ENCODE peak calls at places on chromosomes 6 and 20, in nine cellular contexts. R is K562, N is lower lobe of right lung, G is neural crest cell, E is left lung, B is dorsolateral prefrontal cortex, I is cardiac fibroblast, C is WTC11, M is GM20000. L is an unnamed sample.

GRCh38 chr6:119463081-119463626 is 113.6 kb upstream of the MAN1A1 start:
- DNase-seq in G (no peak), I (no peak), R (no peak), B (no peak), E (no peak), N (no peak), C (no peak), M (peak; percentile 41), L (no peak)

GRCh38 chr20:59149678-59150504 is 13.7 kb upstream of the ZNF831 start:
- DNase-seq in G (no peak), B (no peak), N (no peak), C (no peak), E (no peak), I (no peak), R (no peak), M (no peak), L (peak; percentile 37)

GRCh38 chr20:10674684-10675455 is 1.1 kb upstream of the JAG1 start:
- DNase-seq in E (peak; percentile 94), G (peak; percentile 80), M (peak; percentile 87), R (peak; percentile 55), B (peak; percentile 65), I (peak; percentile 79), N (peak; percentile 90), C (peak; percentile 90), L (peak; percentile 87)

GRCh38 chr6:161088676-161089328 is 97.2 kb downstream of the MAP3K4 start:
- DNase-seq in I (no peak), C (no peak), N (no peak), M (no peak), R (no peak), G (no peak), B (no peak), E (no peak), L (peak; percentile 12)

GRCh38 chr20:50292324-50293243 is 102.0 kb downstream of the CEBPB start:
- DNase-seq in E (peak; percentile 95), R (peak; percentile 97), N (peak; percentile 93), G (no peak), C (peak; percentile 30), I (peak; percentile 98), B (peak; percentile 76), M (no peak), L (peak; percentile 32)

GRCh38 chr6:131917318-131917717 is 33.9 kb downstream of the CCN2 start:
- DNase-seq in B (no peak), I (no peak), C (no peak), R (no peak), N (no peak), M (no peak), E (no peak), G (no peak), L (no peak)

GRCh38 chr6:155254139-155254538 is 9.7 kb upstream of the CLDN20 start:
- DNase-seq in B (no peak), M (no peak), C (no peak), E (no peak), N (no peak), R (no peak), I (no peak), G (no peak), L (no peak)

GRCh38 chr20:37627060-37627766 is 66.6 kb upstream of the CTNNBL1 start:
- DNase-seq in B (no peak), E (no peak), C (peak; percentile 78), G (peak; percentile 72), M (peak; percentile 49), I (peak; percentile 70), N (no peak), R (peak; percentile 54), L (peak; percentile 88)

GRCh38 chr6:80165143-80165542 is 58.7 kb downstream of the BCKDHB start:
- DNase-seq in I (no peak), M (peak; percentile 39), G (no peak), B (no peak), N (no peak), R (no peak), E (no peak), C (no peak), L (no peak)

GRCh38 chr6:169048806-169049205 is 204.8 kb downstream of the THBS2 start:
- DNase-seq in E (no peak), B (no peak), C (no peak), N (no peak), G (no peak), M (no peak), I (no peak), R (no peak), L (no peak)

GRCh38 chr6:158869604-158870417 is 50.6 kb upstream of the EZR start:
- DNase-seq in C (peak; percentile 95), G (peak; percentile 84), N (peak; percentile 94), M (peak; percentile 97), E (peak; percentile 93), R (peak; percentile 100), B (peak; percentile 60), I (peak; percentile 87), L (peak; percentile 85)
- TF ChIP-seq CTCF in C (no peak), G (peak; percentile 42), N (peak; percentile 18), M (peak; percentile 10), E (no peak), R (peak; percentile 79), B (no peak), I (no peak), L (no peak)

GRCh38 chr20:57047281-57048026 is 219.0 kb downstream of the BMP7 start:
- DNase-seq in M (no peak), E (no peak), N (no peak), G (no peak), R (peak; percentile 30), C (no peak), I (no peak), B (no peak), L (no peak)
- TF ChIP-seq CTCF in M (no peak), E (no peak), N (no peak), G (peak; percentile 58), R (peak; percentile 81), C (no peak), I (no peak), B (no peak), L (no peak)

GRCh38 chr6:9250852-9251251 is 815.5 kb upstream of the SLC35B3 start:
- DNase-seq in G (no peak), I (peak; percentile 71), B (peak; percentile 37), M (peak; percentile 7), E (no peak), N (no peak), C (peak; percentile 71), R (no peak), L (peak; percentile 37)
- TF ChIP-seq CTCF in G (peak; percentile 73), I (peak; percentile 47), B (peak; percentile 33), M (no peak), E (peak; percentile 24), N (peak; percentile 42), C (peak; percentile 33), R (no peak), L (peak; percentile 45)

GRCh38 chr6:30760537-30760936 is 16.2 kb upstream of the IER3 start:
- DNase-seq in C (no peak), I (no peak), E (no peak), N (no peak), B (no peak), M (no peak), R (no peak), G (no peak), L (no peak)

GRCh38 chr6:30763155-30763617 is 18.8 kb upstream of the IER3 start:
- DNase-seq in C (no peak), E (no peak), M (no peak), G (no peak), I (no peak), B (no peak), N (no peak), R (no peak), L (no peak)

GRCh38 chr6:30766461-30767157 is 22.3 kb upstream of the IER3 start:
- DNase-seq in B (no peak), N (no peak), G (no peak), R (no peak), C (no peak), I (no peak), E (no peak), M (no peak), L (no peak)

GRCh38 chr6:30761791-30762429 is 17.6 kb upstream of the IER3 start:
- DNase-seq in R (no peak), G (no peak), I (no peak), E (no peak), M (no peak), C (no peak), B (no peak), N (no peak), L (no peak)

GRCh38 chr6:30763618-30764489 is 19.5 kb upstream of the IER3 start:
- DNase-seq in R (peak; percentile 60), G (no peak), N (no peak), B (no peak), I (peak; percentile 68), C (peak; percentile 25), E (no peak), M (no peak), L (peak; percentile 19)
- TF ChIP-seq CTCF in R (peak; percentile 36), G (peak; percentile 18), N (no peak), B (no peak), I (no peak), C (no peak), E (no peak), M (no peak), L (no peak)

GRCh38 chr6:70398783-70399730 is 14.3 kb upstream of the FAM135A start:
- DNase-seq in N (peak; percentile 55), I (peak; percentile 40), B (no peak), R (peak; percentile 53), M (no peak), C (no peak), G (no peak), E (peak; percentile 43), L (no peak)
- TF ChIP-seq CTCF in N (no peak), I (no peak), B (no peak), R (no peak), M (no peak), C (no peak), G (no peak), E (no peak), L (no peak)

DNA sequence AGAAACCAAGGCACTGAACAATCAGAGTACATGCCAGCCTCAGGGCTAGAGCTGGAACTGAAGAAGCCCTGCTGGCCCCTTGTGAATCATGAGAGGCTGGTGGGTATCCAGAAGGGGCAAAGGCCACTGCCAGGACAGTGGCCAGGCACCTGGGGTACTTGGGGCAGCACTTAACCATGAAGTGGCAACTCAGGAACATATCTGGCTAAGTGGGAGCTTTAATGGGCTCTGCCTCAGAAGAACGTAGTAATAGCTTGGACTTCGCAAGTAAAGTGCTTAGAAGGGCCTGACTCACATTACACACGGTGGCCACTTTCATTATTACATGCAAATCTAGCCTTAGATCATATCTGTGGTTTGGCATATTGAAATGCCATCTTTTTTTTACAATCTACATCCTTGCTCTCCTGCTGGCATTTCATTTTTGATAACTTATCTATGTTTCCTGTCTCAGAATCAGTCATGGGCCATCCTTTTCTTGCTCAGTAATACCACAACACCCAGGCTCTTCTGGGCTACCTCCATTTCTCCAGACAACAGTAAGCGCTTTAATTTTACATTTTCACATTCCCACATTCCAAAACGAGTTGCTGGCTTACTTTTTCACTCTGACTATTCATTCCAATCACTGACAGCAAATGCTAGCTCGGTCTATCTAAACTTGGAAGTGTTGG is 21.6 kb downstream of the NAPB start:
- DNase-seq in G (no peak), E (no peak), R (no peak), M (peak; percentile 22), B (no peak), N (no peak), I (peak; percentile 53), C (no peak), L (no peak)
- TF ChIP-seq CTCF in G (peak; percentile 21), E (no peak), R (no peak), M (no peak), B (no peak), N (peak; percentile 8), I (peak; percentile 14), C (no peak), L (no peak)

GRCh38 chr6:6646859-6647258 is 58.3 kb downstream of the LY86 start:
- DNase-seq in B (no peak), I (no peak), G (no peak), M (no peak), C (no peak), R (peak; percentile 39), N (no peak), E (no peak), L (no peak)
- TF ChIP-seq CTCF in B (no peak), I (no peak), G (no peak), M (no peak), C (peak; percentile 18), R (peak; percentile 36), N (no peak), E (no peak), L (no peak)